ENCODE peak calls at places on chromosome 9, in eight cellular contexts. One of them, this sample, is unnamed.

GRCh38 chr9:104934686-104935413 is 6.9 kb upstream of the ABCA1 start:
- DNase-seq in fibroblast of the conjunctiva: no peak
- DNase-seq in activated CD4-positive, alpha-beta T cell treated with anti-CD3 and anti-CD28 coated beads, Interleukin-2, amount 50 U/mL, for 1 hour: no peak
- DNase-seq in left lobe of liver: no peak
- DNase-seq in stimulated activated naive CD8-positive, alpha-beta T cell treated with anti-CD3 and anti-CD28 coated beads, Interleukin-15, Interleukin-2, amounts not matched to agents 100 U/mL and 50 U/mL, for 24 hours: no peak
- DNase-seq in endodermal cell: no peak
- DNase-seq in naive thymus-derived CD4-positive, alpha-beta T cell: no peak
- DNase-seq in C1 segment of cervical spinal cord: no peak
- DNase-seq in this sample: no peak

GRCh38 chr9:120439147-120439546 is 140.8 kb downstream of the CDK5RAP2 start:
- DNase-seq in fibroblast of the conjunctiva: no peak
- DNase-seq in left lobe of liver: no peak
- DNase-seq in naive thymus-derived CD4-positive, alpha-beta T cell: no peak
- DNase-seq in C1 segment of cervical spinal cord: no peak
- DNase-seq in endodermal cell: peak; percentile 80
- DNase-seq in stimulated activated naive CD8-positive, alpha-beta T cell treated with anti-CD3 and anti-CD28 coated beads, Interleukin-15, Interleukin-2, amounts not matched to agents 100 U/mL and 50 U/mL, for 24 hours: peak; percentile 14
- DNase-seq in activated CD4-positive, alpha-beta T cell treated with anti-CD3 and anti-CD28 coated beads, Interleukin-2, amount 50 U/mL, for 1 hour: no peak
- DNase-seq in this sample: peak; percentile 27

GRCh38 chr9:97635026-97635425 is 1.4 kb downstream of the NCBP1 start:
- DNase-seq in fibroblast of the conjunctiva: no peak
- DNase-seq in naive thymus-derived CD4-positive, alpha-beta T cell: no peak
- DNase-seq in stimulated activated naive CD8-positive, alpha-beta T cell treated with anti-CD3 and anti-CD28 coated beads, Interleukin-15, Interleukin-2, amounts not matched to agents 100 U/mL and 50 U/mL, for 24 hours: no peak
- DNase-seq in C1 segment of cervical spinal cord: no peak
- DNase-seq in activated CD4-positive, alpha-beta T cell treated with anti-CD3 and anti-CD28 coated beads, Interleukin-2, amount 50 U/mL, for 1 hour: no peak
- DNase-seq in endodermal cell: no peak
- DNase-seq in left lobe of liver: no peak
- DNase-seq in this sample: no peak

GRCh38 chr9:99025616-99026270 is 79.2 kb upstream of the TGFBR1 start:
- DNase-seq in fibroblast of the conjunctiva: no peak
- DNase-seq in stimulated activated naive CD8-positive, alpha-beta T cell treated with anti-CD3 and anti-CD28 coated beads, Interleukin-15, Interleukin-2, amounts not matched to agents 100 U/mL and 50 U/mL, for 24 hours: no peak
- DNase-seq in left lobe of liver: no peak
- DNase-seq in C1 segment of cervical spinal cord: no peak
- DNase-seq in activated CD4-positive, alpha-beta T cell treated with anti-CD3 and anti-CD28 coated beads, Interleukin-2, amount 50 U/mL, for 1 hour: no peak
- DNase-seq in naive thymus-derived CD4-positive, alpha-beta T cell: no peak
- DNase-seq in endodermal cell: no peak
- DNase-seq in this sample: no peak

GRCh38 chr9:98856982-98857381 is 49.5 kb downstream of the GALNT12 start:
- DNase-seq in C1 segment of cervical spinal cord: no peak
- DNase-seq in left lobe of liver: no peak
- DNase-seq in stimulated activated naive CD8-positive, alpha-beta T cell treated with anti-CD3 and anti-CD28 coated beads, Interleukin-15, Interleukin-2, amounts not matched to agents 100 U/mL and 50 U/mL, for 24 hours: no peak
- DNase-seq in activated CD4-positive, alpha-beta T cell treated with anti-CD3 and anti-CD28 coated beads, Interleukin-2, amount 50 U/mL, for 1 hour: no peak
- DNase-seq in naive thymus-derived CD4-positive, alpha-beta T cell: no peak
- DNase-seq in endodermal cell: no peak
- DNase-seq in fibroblast of the conjunctiva: no peak
- DNase-seq in this sample: no peak

GRCh38 chr9:128145951-128146351 is 3.3 kb upstream of the LCN2 start:
- DNase-seq in left lobe of liver: no peak
- DNase-seq in C1 segment of cervical spinal cord: no peak
- DNase-seq in activated CD4-positive, alpha-beta T cell treated with anti-CD3 and anti-CD28 coated beads, Interleukin-2, amount 50 U/mL, for 1 hour: no peak
- DNase-seq in fibroblast of the conjunctiva: no peak
- DNase-seq in endodermal cell: no peak
- DNase-seq in naive thymus-derived CD4-positive, alpha-beta T cell: no peak
- DNase-seq in stimulated activated naive CD8-positive, alpha-beta T cell treated with anti-CD3 and anti-CD28 coated beads, Interleukin-15, Interleukin-2, amounts not matched to agents 100 U/mL and 50 U/mL, for 24 hours: no peak
- DNase-seq in this sample: no peak

GRCh38 chr9:137670391-137671195 is 51.8 kb downstream of the EHMT1 start:
- DNase-seq in fibroblast of the conjunctiva: no peak
- DNase-seq in endodermal cell: peak; percentile 71
- DNase-seq in left lobe of liver: peak; percentile 95
- DNase-seq in stimulated activated naive CD8-positive, alpha-beta T cell treated with anti-CD3 and anti-CD28 coated beads, Interleukin-15, Interleukin-2, amounts not matched to agents 100 U/mL and 50 U/mL, for 24 hours: no peak
- DNase-seq in activated CD4-positive, alpha-beta T cell treated with anti-CD3 and anti-CD28 coated beads, Interleukin-2, amount 50 U/mL, for 1 hour: no peak
- DNase-seq in C1 segment of cervical spinal cord: peak; percentile 34
- DNase-seq in naive thymus-derived CD4-positive, alpha-beta T cell: no peak
- DNase-seq in this sample: no peak

GRCh38 chr9:35904966-35905781 is 828 bp upstream of the HRCT1 start:
- DNase-seq in naive thymus-derived CD4-positive, alpha-beta T cell: no peak
- DNase-seq in left lobe of liver: no peak
- DNase-seq in endodermal cell: peak; percentile 59
- DNase-seq in C1 segment of cervical spinal cord: no peak
- DNase-seq in stimulated activated naive CD8-positive, alpha-beta T cell treated with anti-CD3 and anti-CD28 coated beads, Interleukin-15, Interleukin-2, amounts not matched to agents 100 U/mL and 50 U/mL, for 24 hours: no peak
- DNase-seq in activated CD4-positive, alpha-beta T cell treated with anti-CD3 and anti-CD28 coated beads, Interleukin-2, amount 50 U/mL, for 1 hour: no peak
- DNase-seq in fibroblast of the conjunctiva: no peak
- DNase-seq in this sample: no peak

GRCh38 chr9:137149942-137150484 is 11.1 kb downstream of the GRIN1 start:
- DNase-seq in naive thymus-derived CD4-positive, alpha-beta T cell: no peak
- DNase-seq in activated CD4-positive, alpha-beta T cell treated with anti-CD3 and anti-CD28 coated beads, Interleukin-2, amount 50 U/mL, for 1 hour: no peak
- DNase-seq in stimulated activated naive CD8-positive, alpha-beta T cell treated with anti-CD3 and anti-CD28 coated beads, Interleukin-15, Interleukin-2, amounts not matched to agents 100 U/mL and 50 U/mL, for 24 hours: no peak
- DNase-seq in C1 segment of cervical spinal cord: no peak
- DNase-seq in fibroblast of the conjunctiva: no peak
- DNase-seq in endodermal cell: no peak
- DNase-seq in left lobe of liver: no peak
- DNase-seq in this sample: peak; percentile 32

GRCh38 chr9:26271495-26272122 is 593.4 kb upstream of the TUSC1 start:
- DNase-seq in fibroblast of the conjunctiva: no peak
- DNase-seq in left lobe of liver: no peak
- DNase-seq in stimulated activated naive CD8-positive, alpha-beta T cell treated with anti-CD3 and anti-CD28 coated beads, Interleukin-15, Interleukin-2, amounts not matched to agents 100 U/mL and 50 U/mL, for 24 hours: no peak
- DNase-seq in endodermal cell: no peak
- DNase-seq in naive thymus-derived CD4-positive, alpha-beta T cell: no peak
- DNase-seq in activated CD4-positive, alpha-beta T cell treated with anti-CD3 and anti-CD28 coated beads, Interleukin-2, amount 50 U/mL, for 1 hour: no peak
- DNase-seq in C1 segment of cervical spinal cord: no peak
- DNase-seq in this sample: no peak

GRCh38 chr9:121295662-121296191 is 27.8 kb downstream of the GSN start:
- DNase-seq in stimulated activated naive CD8-positive, alpha-beta T cell treated with anti-CD3 and anti-CD28 coated beads, Interleukin-15, Interleukin-2, amounts not matched to agents 100 U/mL and 50 U/mL, for 24 hours: no peak
- DNase-seq in fibroblast of the conjunctiva: no peak
- DNase-seq in C1 segment of cervical spinal cord: no peak
- DNase-seq in activated CD4-positive, alpha-beta T cell treated with anti-CD3 and anti-CD28 coated beads, Interleukin-2, amount 50 U/mL, for 1 hour: no peak
- DNase-seq in left lobe of liver: no peak
- DNase-seq in endodermal cell: no peak
- DNase-seq in naive thymus-derived CD4-positive, alpha-beta T cell: no peak
- DNase-seq in this sample: no peak

GRCh38 chr9:87685871-87686519 is 39.9 kb upstream of the CTSL start:
- DNase-seq in left lobe of liver: peak; percentile 57
- DNase-seq in activated CD4-positive, alpha-beta T cell treated with anti-CD3 and anti-CD28 coated beads, Interleukin-2, amount 50 U/mL, for 1 hour: no peak
- DNase-seq in C1 segment of cervical spinal cord: no peak
- DNase-seq in naive thymus-derived CD4-positive, alpha-beta T cell: no peak
- DNase-seq in endodermal cell: peak; percentile 50
- DNase-seq in stimulated activated naive CD8-positive, alpha-beta T cell treated with anti-CD3 and anti-CD28 coated beads, Interleukin-15, Interleukin-2, amounts not matched to agents 100 U/mL and 50 U/mL, for 24 hours: no peak
- DNase-seq in fibroblast of the conjunctiva: no peak
- DNase-seq in this sample: no peak

GRCh38 chr9:4038182-4038723 is 261.6 kb downstream of the GLIS3 start:
- DNase-seq in left lobe of liver: no peak
- DNase-seq in C1 segment of cervical spinal cord: no peak
- DNase-seq in stimulated activated naive CD8-positive, alpha-beta T cell treated with anti-CD3 and anti-CD28 coated beads, Interleukin-15, Interleukin-2, amounts not matched to agents 100 U/mL and 50 U/mL, for 24 hours: no peak
- DNase-seq in naive thymus-derived CD4-positive, alpha-beta T cell: no peak
- DNase-seq in activated CD4-positive, alpha-beta T cell treated with anti-CD3 and anti-CD28 coated beads, Interleukin-2, amount 50 U/mL, for 1 hour: no peak
- DNase-seq in endodermal cell: no peak
- DNase-seq in fibroblast of the conjunctiva: no peak
- DNase-seq in this sample: no peak

GRCh38 chr9:130265431-130266235 is at the start of gene HMCN2:
- DNase-seq in endodermal cell: peak; percentile 86
- DNase-seq in naive thymus-derived CD4-positive, alpha-beta T cell: no peak
- DNase-seq in left lobe of liver: no peak
- DNase-seq in fibroblast of the conjunctiva: no peak
- DNase-seq in activated CD4-positive, alpha-beta T cell treated with anti-CD3 and anti-CD28 coated beads, Interleukin-2, amount 50 U/mL, for 1 hour: no peak
- DNase-seq in stimulated activated naive CD8-positive, alpha-beta T cell treated with anti-CD3 and anti-CD28 coated beads, Interleukin-15, Interleukin-2, amounts not matched to agents 100 U/mL and 50 U/mL, for 24 hours: no peak
- DNase-seq in C1 segment of cervical spinal cord: no peak
- DNase-seq in this sample: no peak

GRCh38 chr9:129487658-129488483 is 133.0 kb downstream of the C9orf50 start:
- DNase-seq in activated CD4-positive, alpha-beta T cell treated with anti-CD3 and anti-CD28 coated beads, Interleukin-2, amount 50 U/mL, for 1 hour: peak; percentile 64
- DNase-seq in C1 segment of cervical spinal cord: peak; percentile 65
- DNase-seq in naive thymus-derived CD4-positive, alpha-beta T cell: peak; percentile 54
- DNase-seq in left lobe of liver: no peak
- DNase-seq in fibroblast of the conjunctiva: no peak
- DNase-seq in stimulated activated naive CD8-positive, alpha-beta T cell treated with anti-CD3 and anti-CD28 coated beads, Interleukin-15, Interleukin-2, amounts not matched to agents 100 U/mL and 50 U/mL, for 24 hours: peak; percentile 75
- DNase-seq in endodermal cell: peak; percentile 79
- DNase-seq in this sample: peak; percentile 29

GRCh38 chr9:127489471-127490115 is 38.3 kb downstream of the LRSAM1 start:
- DNase-seq in stimulated activated naive CD8-positive, alpha-beta T cell treated with anti-CD3 and anti-CD28 coated beads, Interleukin-15, Interleukin-2, amounts not matched to agents 100 U/mL and 50 U/mL, for 24 hours: no peak
- DNase-seq in activated CD4-positive, alpha-beta T cell treated with anti-CD3 and anti-CD28 coated beads, Interleukin-2, amount 50 U/mL, for 1 hour: no peak
- DNase-seq in left lobe of liver: no peak
- DNase-seq in fibroblast of the conjunctiva: no peak
- DNase-seq in C1 segment of cervical spinal cord: no peak
- DNase-seq in endodermal cell: peak; percentile 94
- DNase-seq in naive thymus-derived CD4-positive, alpha-beta T cell: no peak
- DNase-seq in this sample: no peak

GRCh38 chr9:27204578-27204977 is 92.4 kb downstream of the EQTN start:
- DNase-seq in fibroblast of the conjunctiva: no peak
- DNase-seq in activated CD4-positive, alpha-beta T cell treated with anti-CD3 and anti-CD28 coated beads, Interleukin-2, amount 50 U/mL, for 1 hour: no peak
- DNase-seq in left lobe of liver: no peak
- DNase-seq in endodermal cell: no peak
- DNase-seq in naive thymus-derived CD4-positive, alpha-beta T cell: no peak
- DNase-seq in C1 segment of cervical spinal cord: no peak
- DNase-seq in stimulated activated naive CD8-positive, alpha-beta T cell treated with anti-CD3 and anti-CD28 coated beads, Interleukin-15, Interleukin-2, amounts not matched to agents 100 U/mL and 50 U/mL, for 24 hours: no peak
- DNase-seq in this sample: no peak

GRCh38 chr9:86298873-86299272 is 16.5 kb upstream of the ISCA1 start:
- DNase-seq in activated CD4-positive, alpha-beta T cell treated with anti-CD3 and anti-CD28 coated beads, Interleukin-2, amount 50 U/mL, for 1 hour: no peak
- DNase-seq in stimulated activated naive CD8-positive, alpha-beta T cell treated with anti-CD3 and anti-CD28 coated beads, Interleukin-15, Interleukin-2, amounts not matched to agents 100 U/mL and 50 U/mL, for 24 hours: no peak
- DNase-seq in C1 segment of cervical spinal cord: no peak
- DNase-seq in fibroblast of the conjunctiva: no peak
- DNase-seq in naive thymus-derived CD4-positive, alpha-beta T cell: no peak
- DNase-seq in endodermal cell: no peak
- DNase-seq in left lobe of liver: no peak
- DNase-seq in this sample: no peak

GRCh38 chr9:68750786-68751185 is 45.7 kb downstream of the PIP5K1B start:
- DNase-seq in left lobe of liver: no peak
- DNase-seq in naive thymus-derived CD4-positive, alpha-beta T cell: no peak
- DNase-seq in fibroblast of the conjunctiva: no peak
- DNase-seq in stimulated activated naive CD8-positive, alpha-beta T cell treated with anti-CD3 and anti-CD28 coated beads, Interleukin-15, Interleukin-2, amounts not matched to agents 100 U/mL and 50 U/mL, for 24 hours: no peak
- DNase-seq in endodermal cell: no peak
- DNase-seq in C1 segment of cervical spinal cord: no peak
- DNase-seq in activated CD4-positive, alpha-beta T cell treated with anti-CD3 and anti-CD28 coated beads, Interleukin-2, amount 50 U/mL, for 1 hour: no peak
- DNase-seq in this sample: no peak

GRCh38 chr9:130360672-130361071 is 84.1 kb upstream of the ASS1 start:
- DNase-seq in stimulated activated naive CD8-positive, alpha-beta T cell treated with anti-CD3 and anti-CD28 coated beads, Interleukin-15, Interleukin-2, amounts not matched to agents 100 U/mL and 50 U/mL, for 24 hours: no peak
- DNase-seq in fibroblast of the conjunctiva: no peak
- DNase-seq in endodermal cell: no peak
- DNase-seq in naive thymus-derived CD4-positive, alpha-beta T cell: no peak
- DNase-seq in C1 segment of cervical spinal cord: no peak
- DNase-seq in left lobe of liver: no peak
- DNase-seq in activated CD4-positive, alpha-beta T cell treated with anti-CD3 and anti-CD28 coated beads, Interleukin-2, amount 50 U/mL, for 1 hour: no peak
- DNase-seq in this sample: no peak

GRCh38 chr9:128026255-128027165 is 40.6 kb downstream of the NAIF1 start:
- DNase-seq in left lobe of liver: no peak
- DNase-seq in stimulated activated naive CD8-positive, alpha-beta T cell treated with anti-CD3 and anti-CD28 coated beads, Interleukin-15, Interleukin-2, amounts not matched to agents 100 U/mL and 50 U/mL, for 24 hours: peak; percentile 66
- DNase-seq in fibroblast of the conjunctiva: no peak
- DNase-seq in naive thymus-derived CD4-positive, alpha-beta T cell: peak; percentile 95
- DNase-seq in endodermal cell: no peak
- DNase-seq in C1 segment of cervical spinal cord: no peak
- DNase-seq in activated CD4-positive, alpha-beta T cell treated with anti-CD3 and anti-CD28 coated beads, Interleukin-2, amount 50 U/mL, for 1 hour: peak; percentile 75
- DNase-seq in this sample: no peak

GRCh38 chr9:36018755-36019720 is 17.7 kb upstream of the RECK start:
- DNase-seq in C1 segment of cervical spinal cord: no peak
- DNase-seq in fibroblast of the conjunctiva: no peak
- DNase-seq in naive thymus-derived CD4-positive, alpha-beta T cell: no peak
- DNase-seq in activated CD4-positive, alpha-beta T cell treated with anti-CD3 and anti-CD28 coated beads, Interleukin-2, amount 50 U/mL, for 1 hour: no peak
- DNase-seq in left lobe of liver: no peak
- DNase-seq in endodermal cell: no peak
- DNase-seq in stimulated activated naive CD8-positive, alpha-beta T cell treated with anti-CD3 and anti-CD28 coated beads, Interleukin-15, Interleukin-2, amounts not matched to agents 100 U/mL and 50 U/mL, for 24 hours: no peak
- DNase-seq in this sample: no peak

GRCh38 chr9:93884808-93885207 is 70.3 kb downstream of the BARX1 start:
- DNase-seq in C1 segment of cervical spinal cord: no peak
- DNase-seq in activated CD4-positive, alpha-beta T cell treated with anti-CD3 and anti-CD28 coated beads, Interleukin-2, amount 50 U/mL, for 1 hour: no peak
- DNase-seq in endodermal cell: no peak
- DNase-seq in left lobe of liver: no peak
- DNase-seq in stimulated activated naive CD8-positive, alpha-beta T cell treated with anti-CD3 and anti-CD28 coated beads, Interleukin-15, Interleukin-2, amounts not matched to agents 100 U/mL and 50 U/mL, for 24 hours: no peak
- DNase-seq in fibroblast of the conjunctiva: no peak
- DNase-seq in naive thymus-derived CD4-positive, alpha-beta T cell: no peak
- DNase-seq in this sample: no peak

GRCh38 chr9:116506685-116507084 is 180.4 kb upstream of the TRIM32 start:
- DNase-seq in left lobe of liver: no peak
- DNase-seq in activated CD4-positive, alpha-beta T cell treated with anti-CD3 and anti-CD28 coated beads, Interleukin-2, amount 50 U/mL, for 1 hour: no peak
- DNase-seq in stimulated activated naive CD8-positive, alpha-beta T cell treated with anti-CD3 and anti-CD28 coated beads, Interleukin-15, Interleukin-2, amounts not matched to agents 100 U/mL and 50 U/mL, for 24 hours: no peak
- DNase-seq in C1 segment of cervical spinal cord: no peak
- DNase-seq in fibroblast of the conjunctiva: no peak
- DNase-seq in endodermal cell: no peak
- DNase-seq in naive thymus-derived CD4-positive, alpha-beta T cell: no peak
- DNase-seq in this sample: no peak